ENCODE peak calls at places on chromosome 18, in five cellular contexts. E is AG04450, W is HTR-8/SVneo, O is T-helper 9 cell, B is HS-5. A is an unnamed sample.

GRCh38 chr18:31489311-31489710 is 8.7 kb upstream of the DSG2 start:
- DNase-seq in O (no peak), W (no peak), E (no peak), B (no peak), A (no peak)

GRCh38 chr18:77207540-77207939 is 42.1 kb upstream of the GALR1 start:
- DNase-seq in E (peak; percentile 27), O (peak; percentile 27), W (peak; percentile 47), B (peak; percentile 25), A (peak; percentile 22)

GRCh38 chr18:48293954-48294893 is 115.0 kb downstream of the ZBTB7C start:
- DNase-seq in B (no peak), W (no peak), O (no peak), E (no peak), A (no peak)

GRCh38 chr18:78364123-78364522 is 615.5 kb upstream of the SALL3 start:
- DNase-seq in E (no peak), W (no peak), B (no peak), O (no peak), A (no peak)

GRCh38 chr18:49521251-49521650 is 34.2 kb upstream of the C18orf32 start:
- DNase-seq in B (no peak), O (no peak), E (no peak), W (no peak), A (no peak)

GRCh38 chr18:285817-286216 is 18.0 kb upstream of the THOC1 start:
- DNase-seq in B (no peak), W (no peak), O (no peak), E (no peak), A (no peak)

GRCh38 chr18:59846814-59847490 is 52.8 kb upstream of the PMAIP1 start:
- DNase-seq in B (no peak), E (peak; percentile 26), W (no peak), O (no peak), A (no peak)

GRCh38 chr18:77043541-77044280 is 88.9 kb downstream of the MBP start:
- DNase-seq in W (no peak), O (no peak), E (no peak), B (no peak), A (no peak)

GRCh38 chr18:72866901-72867701 is 686 bp downstream of the NETO1 start:
- DNase-seq in B (no peak), O (no peak), W (no peak), E (no peak), A (no peak)

GRCh38 chr18:23280844-23281243 is 145.6 kb downstream of the CABLES1 start:
- DNase-seq in W (no peak), B (no peak), O (no peak), E (no peak), A (no peak)

GRCh38 chr18:39751161-39751560 is 2185.6 kb upstream of the CELF4 start:
- DNase-seq in E (no peak), B (no peak), W (no peak), O (no peak), A (no peak)

GRCh38 chr18:21851327-21851961 is 110.9 kb downstream of the MIB1 start:
- DNase-seq in W (no peak), E (no peak), B (no peak), O (no peak), A (no peak)

GRCh38 chr18:78100189-78100588 is 850.5 kb downstream of the GALR1 start:
- DNase-seq in O (no peak), W (no peak), B (no peak), E (no peak), A (no peak)